ENCODE peak calls at places on chromosomes 4 and X, in nine cellular contexts. M, N, E, Y, R, H, O, F and K are unnamed samples.

GRCh38 chr4:169410839-169411770 is 140.3 kb upstream of the SH3RF1 start:
- DNase-seq in M (no peak), N (peak; percentile 20), E (peak; percentile 10), Y (peak; percentile 64), R (peak; percentile 47), H (no peak), O (peak; percentile 61), F (no peak), K (peak; percentile 55)

GRCh38 chr4:46515940-46516339 is 126.0 kb upstream of the GABRA2 start:
- DNase-seq in M (no peak), N (no peak), E (no peak), Y (no peak), R (no peak), H (no peak), O (no peak), F (no peak), K (no peak)

GRCh38 chr4:41597494-41597893 is 59.5 kb downstream of the LIMCH1 start:
- DNase-seq in M (no peak), N (no peak), E (no peak), Y (no peak), R (no peak), H (no peak), O (no peak), F (no peak), K (no peak)

GRCh38 chr4:107468812-107469211 is 251.2 kb downstream of the PAPSS1 start:
- DNase-seq in M (no peak), N (no peak), E (no peak), Y (no peak), R (no peak), H (no peak), O (no peak), F (no peak), K (no peak)

GRCh38 chrX:68697036-68697435 is 49.6 kb downstream of the STARD8 start:
- DNase-seq in M (no peak), N (no peak), E (no peak), Y (no peak), R (no peak), H (no peak), O (no peak), F (no peak), K (no peak)

GRCh38 chr4:141569141-141569540 is 67.2 kb upstream of the IL15 start:
- DNase-seq in M (no peak), N (no peak), E (no peak), Y (no peak), R (no peak), H (no peak), O (no peak), F (no peak), K (peak; percentile 38)

GRCh38 chr4:74930166-74930565 is 2.8 kb upstream of the PARM1 start:
- DNase-seq in M (no peak), N (no peak), E (no peak), Y (no peak), R (no peak), H (no peak), O (no peak), F (no peak), K (no peak)

GRCh38 chr4:109989044-109989443 is 76.4 kb downstream of the EGF start:
- DNase-seq in M (no peak), N (no peak), E (peak; percentile 54), Y (no peak), R (no peak), H (no peak), O (no peak), F (no peak), K (no peak)

GRCh38 chr4:69831646-69832325 is 28.2 kb downstream of the SULT1E1 start:
- DNase-seq in M (no peak), N (no peak), E (peak; percentile 28), Y (no peak), R (no peak), H (no peak), O (no peak), F (no peak), K (no peak)

GRCh38 chr4:186622788-186623464 is 67.6 kb upstream of the MTNR1A start:
- DNase-seq in M (no peak), N (no peak), E (no peak), Y (no peak), R (peak; percentile 67), H (peak; percentile 81), O (no peak), F (peak; percentile 82), K (peak; percentile 84)

GRCh38 chr4:23016981-23017380 is 324.2 kb downstream of the GBA3 start:
- DNase-seq in M (no peak), N (no peak), E (no peak), Y (no peak), R (no peak), H (no peak), O (no peak), F (no peak), K (no peak)

GRCh38 chr4:23023666-23024065 is 330.9 kb downstream of the GBA3 start:
- DNase-seq in M (no peak), N (no peak), E (no peak), Y (no peak), R (no peak), H (no peak), O (no peak), F (no peak), K (no peak)

GRCh38 chr4:23023121-23023520 is 330.4 kb downstream of the GBA3 start:
- DNase-seq in M (no peak), N (no peak), E (no peak), Y (no peak), R (no peak), H (no peak), O (no peak), F (no peak), K (no peak)

GRCh38 chr4:23022032-23022431 is 329.3 kb downstream of the GBA3 start:
- DNase-seq in M (no peak), N (no peak), E (peak; percentile 7), Y (no peak), R (peak; percentile 76), H (no peak), O (peak; percentile 47), F (no peak), K (no peak)

DNA sequence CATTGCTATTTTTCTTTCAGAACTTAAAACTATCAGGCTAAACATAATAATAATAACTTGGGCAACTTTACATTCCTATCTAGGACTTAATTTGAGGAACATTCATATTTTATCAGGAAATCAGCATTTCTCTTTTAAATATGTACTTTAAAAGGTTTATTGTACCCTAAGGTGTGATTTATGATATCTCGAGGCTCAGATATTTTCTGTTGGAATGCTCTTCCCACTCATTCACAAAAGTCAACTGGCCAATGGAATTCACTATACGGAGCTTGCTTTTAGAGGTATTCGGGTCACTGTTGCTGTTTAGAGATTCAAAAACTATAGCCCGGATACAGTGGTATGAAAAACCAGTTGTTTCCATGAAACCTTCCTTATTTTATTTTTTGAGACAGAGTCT is 328.3 kb downstream of the GBA3 start:
- DNase-seq in M (no peak), N (no peak), E (no peak), Y (no peak), R (no peak), H (no peak), O (no peak), F (no peak), K (no peak)
- H3K4me3 ChIP-seq in M (no peak overlapping the region), N (no peak overlapping the region), E (no peak overlapping the region), Y (no peak overlapping the region), R (no peak overlapping the region), H (no peak overlapping the region), O (no peak overlapping the region), F (no peak overlapping the region), K (no peak overlapping the region)

GRCh38 chr4:29708473-29708872 is 1011.7 kb upstream of the PCDH7 start:
- DNase-seq in M (no peak), N (no peak), E (peak; percentile 4), Y (no peak), R (no peak), H (no peak), O (no peak), F (no peak), K (peak; percentile 70)

GRCh38 chr4:29710519-29710918 is 1009.6 kb upstream of the PCDH7 start:
- DNase-seq in M (no peak), N (no peak), E (no peak), Y (no peak), R (no peak), H (no peak), O (no peak), F (no peak), K (peak; percentile 6)

GRCh38 chr4:29711226-29711625 is 1008.9 kb upstream of the PCDH7 start:
- DNase-seq in M (no peak), N (no peak), E (no peak), Y (no peak), R (no peak), H (no peak), O (no peak), F (no peak), K (peak; percentile 40)
- H3K9me3 ChIP-seq in M (peaks cover 10% of the 10 kb centered on the region), N (no peaks in the 10 kb centered on the region), E (no peaks in the 10 kb centered on the region), Y (no peaks in the 10 kb centered on the region), R (no peaks in the 10 kb centered on the region), H (no peaks in the 10 kb centered on the region), O (peaks cover 13% of the 10 kb centered on the region), F (no peaks in the 10 kb centered on the region), K (no peaks in the 10 kb centered on the region)

DNA sequence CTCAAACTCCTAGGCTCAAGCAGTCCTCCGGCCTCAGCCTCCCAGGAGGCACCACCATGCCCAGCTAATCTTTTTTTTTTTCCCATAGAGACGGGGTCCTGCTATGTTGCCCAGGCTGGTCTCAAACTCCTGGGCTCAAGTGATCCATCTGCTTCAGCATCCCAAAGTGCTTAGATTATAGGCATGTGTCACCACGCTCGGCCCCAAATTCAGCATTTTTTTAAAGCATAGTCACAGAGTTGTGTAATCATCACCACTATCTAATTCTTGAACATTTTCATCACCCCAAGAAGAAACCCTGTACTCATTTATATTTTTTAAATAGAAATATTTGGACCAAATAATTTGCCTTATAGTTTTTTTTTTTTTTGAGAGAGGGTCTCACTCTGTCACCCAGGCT is 10.3 kb downstream of the CENPI start:
- DNase-seq in M (no peak), N (no peak), E (no peak), Y (no peak), R (no peak), H (no peak), O (no peak), F (no peak), K (peak; percentile 57)
- H3K36me3 ChIP-seq in M (no peaks in the 10 kb centered on the region), N (no peaks in the 10 kb centered on the region), E (no peaks in the 10 kb centered on the region), Y (no peaks in the 10 kb centered on the region), R (peaks cover 36% of the 10 kb centered on the region), H (no peaks in the 10 kb centered on the region), O (peaks cover 46% of the 10 kb centered on the region), F (no peaks in the 10 kb centered on the region), K (peaks cover 6% of the 10 kb centered on the region)

GRCh38 chr4:2746891-2747695 is 9.0 kb downstream of the TNIP2 start:
- DNase-seq in M (no peak), N (no peak), E (no peak), Y (no peak), R (no peak), H (peak; percentile 68), O (no peak), F (no peak), K (no peak)

GRCh38 chr4:2743518-2744445 is 12.4 kb downstream of the TNIP2 start:
- DNase-seq in M (no peak), N (no peak), E (no peak), Y (no peak), R (no peak), H (peak; percentile 58), O (no peak), F (no peak), K (no peak)

GRCh38 chr4:2744576-2745270 is 11.4 kb downstream of the TNIP2 start:
- DNase-seq in M (no peak), N (no peak), E (no peak), Y (no peak), R (no peak), H (peak; percentile 72), O (no peak), F (no peak), K (no peak)

GRCh38 chr4:2745516-2745915 is 10.6 kb downstream of the TNIP2 start:
- DNase-seq in M (no peak), N (no peak), E (no peak), Y (no peak), R (no peak), H (no peak), O (no peak), F (no peak), K (no peak)

GRCh38 chr4:2745981-2746806 is 9.9 kb downstream of the TNIP2 start:
- DNase-seq in M (no peak), N (peak; percentile 77), E (peak; percentile 68), Y (peak; percentile 93), R (peak; percentile 92), H (peak; percentile 85), O (no peak), F (peak; percentile 83), K (peak; percentile 49)
- H3K4me3 ChIP-seq in M (no peak overlapping the region), N (no peak overlapping the region), E (no peak overlapping the region), Y (no peak overlapping the region), R (no peak overlapping the region), H (no peak overlapping the region), O (no peak overlapping the region), F (no peak overlapping the region), K (no peak overlapping the region)